ENCODE peak calls at places on chromosomes 7 and 10, in ten cellular contexts. I, E, T, P, M, A, H, X, W and O are unnamed samples.
A peak's percentile ranks its signal among the peaks of the same experiment; 100 is the strongest.

GRCh38 chr10:55358539-55358938 is 557.5 kb upstream of the PCDH15 start:
- DNase-seq in T (no peak), M (no peak), I (no peak), W (no peak), E (no peak), A (no peak), P (no peak), X (no peak), H (no peak), O (no peak)

GRCh38 chr10:106555599-106555998 is 608.9 kb downstream of the SORCS1 start:
- DNase-seq in A (no peak), E (no peak), H (peak; percentile 33), X (no peak), T (peak; percentile 8), W (no peak), P (no peak), I (no peak), M (no peak), O (no peak)

GRCh38 chr10:23974886-23975830 is 233.8 kb upstream of the KIAA1217 start:
- DNase-seq in I (no peak), W (no peak), P (no peak), X (no peak), E (no peak), H (no peak), A (no peak), T (no peak), M (no peak), O (no peak)

GRCh38 chr10:100894589-100895294 is 18.0 kb upstream of the SLF2 start:
- DNase-seq in M (no peak), X (no peak), P (no peak), A (no peak), W (no peak), I (no peak), H (peak; percentile 25), E (no peak), T (no peak), O (no peak)

GRCh38 chr7:116792813-116793212 is 69.6 kb upstream of the CAPZA2 start:
- DNase-seq in I (no peak), M (no peak), H (no peak), P (no peak), W (no peak), E (no peak), T (no peak), A (no peak), X (no peak), O (no peak)

GRCh38 chr7:79622781-79623180 is 169.3 kb upstream of the MAGI2 start:
- DNase-seq in I (no peak), P (no peak), E (no peak), X (no peak), M (no peak), A (no peak), H (no peak), T (no peak), W (no peak), O (no peak)

GRCh38 chr7:50618281-50618680 is 53.1 kb upstream of the DDC start:
- DNase-seq in H (no peak), P (no peak), T (no peak), W (no peak), I (no peak), A (no peak), X (no peak), M (no peak), E (no peak), O (no peak)

GRCh38 chr7:32588657-32589056 is 93.4 kb downstream of the AVL9 start:
- DNase-seq in X (peak; percentile 46), W (peak; percentile 36), T (peak; percentile 73), A (no peak), P (no peak), E (no peak), M (peak; percentile 73), I (no peak), H (peak; percentile 65), O (peak; percentile 41)

GRCh38 chr7:124124201-124124600 is 91.3 kb upstream of the TMEM229A start:
- DNase-seq in X (no peak), H (no peak), P (no peak), E (no peak), A (no peak), I (no peak), T (no peak), M (no peak), W (no peak), O (no peak)

GRCh38 chr7:51024867-51025266 is 242.2 kb upstream of the GRB10 start:
- DNase-seq in H (no peak), X (no peak), M (no peak), E (peak; percentile 35), I (no peak), T (no peak), A (no peak), W (no peak), P (no peak), O (no peak)

GRCh38 chr10:81957976-81958375 is 83.0 kb downstream of the NRG3 start:
- DNase-seq in A (no peak), P (no peak), E (no peak), W (no peak), I (no peak), M (peak; percentile 67), T (no peak), H (no peak), X (no peak), O (no peak)

GRCh38 chr10:124671486-124672075 is 72.6 kb downstream of the FAM53B start:
- DNase-seq in H (peak; percentile 25), A (no peak), I (no peak), X (no peak), T (no peak), W (peak; percentile 63), E (no peak), M (no peak), P (peak; percentile 86), O (peak; percentile 21)

GRCh38 chr7:92010215-92010614 is 69.6 kb downstream of the AKAP9 start:
- DNase-seq in E (no peak), T (no peak), H (no peak), I (no peak), A (no peak), M (no peak), X (no peak), W (peak; percentile 61), P (no peak), O (no peak)

GRCh38 chr10:102344067-102344466 is 51.4 kb upstream of the NFKB2 start:
- DNase-seq in A (no peak), I (no peak), T (peak; percentile 56), E (no peak), H (no peak), X (no peak), M (peak; percentile 42), W (no peak), P (no peak), O (no peak)

GRCh38 chr10:71011141-71011540 is 122.8 kb upstream of the PCBD1 start:
- DNase-seq in H (no peak), E (no peak), M (no peak), P (no peak), A (no peak), W (no peak), I (no peak), X (no peak), T (no peak), O (no peak)

GRCh38 chr10:71007516-71007915 is 119.2 kb upstream of the PCBD1 start:
- DNase-seq in W (no peak), P (no peak), X (no peak), E (no peak), M (no peak), T (no peak), H (no peak), A (no peak), I (no peak), O (no peak)

GRCh38 chr10:71010730-71011129 is 122.4 kb upstream of the PCBD1 start:
- DNase-seq in T (no peak), E (no peak), H (no peak), A (no peak), X (no peak), M (no peak), P (no peak), W (no peak), I (no peak), O (no peak)

GRCh38 chr10:71008150-71008549 is 119.8 kb upstream of the PCBD1 start:
- DNase-seq in A (no peak), M (no peak), E (no peak), T (no peak), P (no peak), I (no peak), W (no peak), H (no peak), X (no peak), O (no peak)

GRCh38 chr10:71009031-71009605 is 120.8 kb upstream of the PCBD1 start:
- DNase-seq in A (no peak), T (no peak), I (no peak), X (no peak), M (no peak), P (no peak), E (peak; percentile 40), W (no peak), H (no peak), O (no peak)
- H3K27me3 ChIP-seq in A (peaks cover 37% of the 10 kb centered on the region), T (peaks cover 39% of the 10 kb centered on the region), I (no peaks in the 10 kb centered on the region), X (peaks cover 6% of the 10 kb centered on the region), M (no peaks in the 10 kb centered on the region), P (peaks cover 3% of the 10 kb centered on the region), E (peaks cover 6% of the 10 kb centered on the region), W (peaks cover 22% of the 10 kb centered on the region), H (peaks cover 65% of the 10 kb centered on the region), O (no peaks in the 10 kb centered on the region)

DNA sequence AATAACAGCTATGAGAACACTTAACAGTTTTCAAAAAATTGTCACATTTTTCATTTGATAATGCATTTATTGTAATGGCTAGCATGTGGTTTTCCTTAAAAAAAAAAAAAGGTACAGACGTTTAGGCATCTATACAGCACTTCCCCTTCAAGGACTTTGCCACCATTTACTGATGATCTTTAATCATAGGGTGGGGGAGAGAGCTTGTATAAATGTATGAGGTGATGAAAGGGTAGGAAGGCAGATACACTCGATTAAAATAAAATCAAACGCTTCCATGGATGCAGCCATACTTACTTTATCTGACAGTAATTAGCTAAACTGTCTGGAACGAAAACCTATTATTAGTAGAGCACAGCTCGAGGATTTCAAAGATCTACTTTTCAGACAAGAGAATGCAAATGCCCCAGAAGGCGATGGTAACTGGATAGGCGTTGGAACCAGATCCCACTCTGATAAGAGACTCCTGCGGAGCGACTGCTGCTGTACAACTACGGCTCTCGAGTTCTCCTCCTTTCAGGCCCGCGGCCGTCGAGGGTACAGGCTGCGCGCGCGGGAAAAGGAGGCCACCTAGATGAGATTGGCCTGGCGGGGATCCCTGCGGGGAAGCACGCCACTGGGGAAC is 3.1 kb upstream of the NKX2-3 start:
- DNase-seq in X (no peak), W (no peak), E (no peak), A (no peak), T (no peak), H (no peak), M (no peak), I (no peak), P (no peak), O (no peak)
- H3K27me3 ChIP-seq in X (peaks cover 87% of the 10 kb centered on the region), W (peaks cover 91% of the 10 kb centered on the region), E (peaks cover 100% of the 10 kb centered on the region), A (peaks cover 99% of the 10 kb centered on the region), T (peaks cover 92% of the 10 kb centered on the region), H (peaks cover 98% of the 10 kb centered on the region), M (peaks cover 96% of the 10 kb centered on the region), I (peaks cover 36% of the 10 kb centered on the region), P (peaks cover 71% of the 10 kb centered on the region), O (no peaks in the 10 kb centered on the region)

GRCh38 chr7:158026636-158027265 is 560.9 kb downstream of the PTPRN2 start:
- DNase-seq in M (no peak), I (no peak), T (no peak), X (no peak), E (peak; percentile 47), A (peak; percentile 51), P (no peak), W (no peak), H (no peak), O (no peak)
- H3K27me3 ChIP-seq in M (no peaks in the 10 kb centered on the region), I (no peaks in the 10 kb centered on the region), T (no peaks in the 10 kb centered on the region), X (no peaks in the 10 kb centered on the region), E (no peaks in the 10 kb centered on the region), A (peaks cover under 1% of the 10 kb centered on the region), P (peaks cover 2% of the 10 kb centered on the region), W (no peaks in the 10 kb centered on the region), H (no peaks in the 10 kb centered on the region), O (no peaks in the 10 kb centered on the region)

GRCh38 chr10:117762126-117762818 is 219.7 kb downstream of the EMX2 start:
- DNase-seq in T (no peak), W (no peak), I (no peak), E (no peak), H (no peak), X (no peak), A (no peak), P (no peak), M (no peak), O (no peak)
- H3K27me3 ChIP-seq in T (no peaks in the 10 kb centered on the region), W (peaks cover 10% of the 10 kb centered on the region), I (no peaks in the 10 kb centered on the region), E (no peaks in the 10 kb centered on the region), H (peaks cover 7% of the 10 kb centered on the region), X (no peaks in the 10 kb centered on the region), A (peaks cover 3% of the 10 kb centered on the region), P (no peaks in the 10 kb centered on the region), M (no peaks in the 10 kb centered on the region), O (no peaks in the 10 kb centered on the region)